ENCODE peak calls at places on chromosomes 7 and 10, in ten cellular contexts. F is prostate gland, U is heart left ventricle, Q is WERI-Rb-1, I is brain microvascular endothelial cell, O is Peyer's patch, X is epithelial cell of proximal tubule, Y is GM12865, P is psoas muscle, K is fibroblast of mammary gland. T is an unnamed sample.
A peak's percentile ranks its signal among the peaks of the same experiment; 100 is the strongest.

GRCh38 chr7:43467406-43467805 is 115.5 kb upstream of the STK17A start:
- DNase-seq in F (no peak), U (no peak), Q (no peak), I (peak; percentile 47), O (no peak), X (no peak), Y (no peak), P (no peak), K (peak; percentile 96), T (no peak)

GRCh38 chr10:34737772-34738169 is 77.3 kb downstream of the PARD3 start:
- DNase-seq in F (no peak), U (no peak), Q (peak; percentile 14), I (no peak), O (no peak), X (no peak), Y (no peak), P (no peak), K (no peak), T (no peak)

GRCh38 chr7:23467731-23468720 is 2.3 kb downstream of the IGF2BP3 start:
- DNase-seq in F (no peak), U (no peak), Q (peak; percentile 74), I (no peak), O (no peak), X (no peak), Y (peak; percentile 81), P (no peak), K (no peak), T (no peak)

GRCh38 chr7:50206521-50207250 is 97.8 kb upstream of the IKZF1 start:
- DNase-seq in F (no peak), U (no peak), Q (no peak), I (no peak), O (peak; percentile 52), X (no peak), Y (no peak), P (no peak), K (peak; percentile 2), T (no peak)

GRCh38 chr7:94378396-94378795 is 16.3 kb upstream of the COL1A2 start:
- DNase-seq in F (no peak), U (no peak), Q (no peak), I (no peak), O (no peak), X (no peak), Y (no peak), P (no peak), K (no peak), T (no peak)

GRCh38 chr7:154437238-154437637 is 385.0 kb downstream of the DPP6 start:
- DNase-seq in F (no peak), U (no peak), Q (no peak), I (no peak), O (no peak), X (no peak), Y (no peak), P (no peak), K (no peak), T (no peak)

GRCh38 chr7:22110227-22110839 is 164.6 kb upstream of the CDCA7L start:
- DNase-seq in F (peak; percentile 72), U (peak; percentile 50), Q (peak; percentile 66), I (peak; percentile 80), O (peak; percentile 47), X (peak; percentile 44), Y (peak; percentile 87), P (no peak), K (peak; percentile 83), T (peak; percentile 80)

GRCh38 chr10:61047011-61047410 is 103.0 kb upstream of the RHOBTB1 start:
- DNase-seq in F (no peak), U (no peak), Q (no peak), I (no peak), O (no peak), X (no peak), Y (no peak), P (no peak), K (no peak), T (no peak)

GRCh38 chr7:12929416-12930140 is 242.1 kb downstream of the ARL4A start:
- DNase-seq in F (no peak), U (no peak), Q (no peak), I (no peak), O (no peak), X (no peak), Y (no peak), P (no peak), K (no peak), T (no peak)

GRCh38 chr7:69199661-69200060 is 398.6 kb upstream of the AUTS2 start:
- DNase-seq in F (no peak), U (no peak), Q (no peak), I (no peak), O (no peak), X (no peak), Y (no peak), P (no peak), K (no peak), T (no peak)

GRCh38 chr10:8214587-8214986 is 160.1 kb downstream of the GATA3 start:
- DNase-seq in F (no peak), U (no peak), Q (no peak), I (no peak), O (no peak), X (no peak), Y (no peak), P (no peak), K (no peak), T (no peak)
- H3K4me3 ChIP-seq in F (no peak overlapping the region), U (no peak overlapping the region), Q (no peak overlapping the region), I (no peak overlapping the region), O (no peak overlapping the region), X (no peak overlapping the region), Y (no peak overlapping the region), P (no peak overlapping the region), K (no peak overlapping the region), T (no peak overlapping the region)

GRCh38 chr10:92572362-92573090 is 1.4 kb downstream of the IDE start:
- DNase-seq in F (no peak), U (no peak), Q (peak; percentile 65), I (no peak), O (no peak), X (no peak), Y (no peak), P (no peak), K (no peak), T (no peak)

GRCh38 chr10:92573798-92574544 is at the start of gene IDE:
- DNase-seq in F (peak; percentile 84), U (peak; percentile 91), Q (peak; percentile 95), I (peak; percentile 74), O (peak; percentile 83), X (no peak), Y (peak; percentile 95), P (peak; percentile 89), K (peak; percentile 82), T (peak; percentile 95)

GRCh38 chr10:92573091-92573797 is 649 bp downstream of the IDE start:
- DNase-seq in F (peak; percentile 10), U (no peak), Q (peak; percentile 40), I (no peak), O (peak; percentile 41), X (no peak), Y (peak; percentile 47), P (peak; percentile 39), K (peak; percentile 46), T (peak; percentile 44)

GRCh38 chr10:92575961-92576360 is 2.1 kb upstream of the IDE start:
- DNase-seq in F (no peak), U (no peak), Q (no peak), I (no peak), O (no peak), X (no peak), Y (no peak), P (no peak), K (peak; percentile 57), T (no peak)

DNA sequence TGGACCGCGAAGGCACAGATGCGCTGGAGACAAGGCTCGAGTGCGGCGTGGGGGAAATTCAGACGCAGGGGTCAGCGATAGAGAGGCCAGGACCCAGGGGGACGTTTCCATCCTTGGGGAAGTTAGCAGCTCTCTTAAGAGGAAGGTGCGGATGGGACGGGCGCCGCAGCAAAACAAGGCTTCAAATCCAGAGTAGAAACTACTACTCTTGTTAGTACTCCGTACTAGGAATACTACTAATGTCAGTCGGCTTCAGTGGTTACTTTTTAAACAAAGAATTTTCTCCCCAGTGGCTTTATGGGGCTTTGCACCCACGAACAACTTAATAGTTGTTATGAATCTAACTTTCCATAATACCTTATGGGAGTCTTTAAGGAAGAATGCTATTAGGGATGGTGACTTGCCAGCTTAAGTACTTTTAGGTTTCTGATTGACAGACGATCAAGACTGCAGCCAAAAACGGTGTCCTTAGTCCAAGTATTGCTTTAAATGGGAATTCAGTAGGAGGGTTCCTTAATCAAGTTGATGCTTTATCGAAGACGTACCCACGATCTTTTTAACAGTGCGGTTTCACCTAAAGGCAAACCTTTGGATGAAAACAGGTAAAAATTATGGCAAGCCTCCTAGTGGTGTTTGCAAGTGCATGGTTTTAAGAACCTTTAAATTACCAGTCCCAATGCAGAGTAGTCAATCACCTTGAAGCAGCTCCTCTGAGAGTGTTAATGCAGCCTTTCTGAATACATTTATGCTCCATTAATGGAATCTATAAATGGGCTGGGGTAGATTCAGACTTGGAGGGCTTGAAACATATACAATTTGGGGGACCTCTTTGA is 868 bp upstream of the IDE start:
- DNase-seq in F (no peak), U (no peak), Q (no peak), I (peak; percentile 32), O (no peak), X (no peak), Y (peak; percentile 32), P (no peak), K (peak; percentile 43), T (no peak)
- TF ChIP-seq CTCF in F (peak; percentile 26), U (no peak), Q (peak; percentile 20), I (peak; percentile 26), O (no peak), X (peak; percentile 33), Y (peak; percentile 23), P (no peak), K (no peak), T (no peak)

GRCh38 chr10:50992972-50993766 is 81.1 kb upstream of the PRKG1 start:
- DNase-seq in F (no peak), U (peak; percentile 60), Q (no peak), I (peak; percentile 64), O (no peak), X (no peak), Y (no peak), P (peak; percentile 15), K (peak; percentile 77), T (no peak)
- H3K4me3 ChIP-seq in F (no peak overlapping the region), U (peak overlapping the region; percentile 39), Q (no peak overlapping the region), I (peak overlapping the region; percentile 80), O (peak overlapping the region; percentile 84), X (no peak overlapping the region), Y (no peak overlapping the region), P (peak overlapping the region; percentile 94), K (peak overlapping the region; percentile 63), T (no peak overlapping the region)

GRCh38 chr7:81457858-81458522 is 311.9 kb downstream of the HGF start:
- DNase-seq in F (no peak), U (no peak), Q (no peak), I (no peak), O (no peak), X (no peak), Y (no peak), P (no peak), K (peak; percentile 55), T (no peak)
- TF ChIP-seq CTCF in F (peak; percentile 56), U (peak; percentile 36), Q (peak; percentile 7), I (peak; percentile 32), O (peak; percentile 12), X (peak; percentile 47), Y (no peak), P (peak; percentile 43), K (peak; percentile 57), T (no peak)

T was measured in mucosa of descending colon.